ENCODE peak calls at places on chromosome 1, in six cellular contexts. R, K, M, G, J and S are unnamed samples.

GRCh38 chr1:206544562-206545257 is 37.4 kb downstream of the RASSF5 start:
- DNase-seq in R (peak), K (peak), M (peak), G (peak), J (peak), S (peak)

GRCh38 chr1:51792864-51793263 is 85.7 kb downstream of the NRDC start:
- DNase-seq in R (peak), K (no peak), M (peak), G (peak), J (no peak), S (peak)

GRCh38 chr1:94924967-94925366 is 1.9 kb downstream of the CNN3 start:
- DNase-seq in R (no peak), K (peak), M (peak), G (peak), J (no peak), S (peak)

GRCh38 chr1:41792485-41792770 is 126.3 kb downstream of the HIVEP3 start:
- DNase-seq in R (no peak), K (no peak), M (no peak), G (no peak), J (no peak), S (no peak)

GRCh38 chr1:30413606-30414005 is 309.8 kb downstream of the MATN1 start:
- DNase-seq in R (no peak), K (peak), M (no peak), G (no peak), J (peak), S (no peak)

GRCh38 chr1:36781098-36781497 is 253.2 kb downstream of the GRIK3 start:
- DNase-seq in R (no peak), K (no peak), M (no peak), G (no peak), J (no peak), S (no peak)

GRCh38 chr1:79190074-79190473 is 183.5 kb upstream of the ADGRL4 start:
- DNase-seq in R (peak), K (no peak), M (peak), G (peak), J (no peak), S (no peak)

GRCh38 chr1:43454270-43455011 is 710 bp upstream of the HYI start:
- DNase-seq in R (peak), K (peak), M (peak), G (peak), J (peak), S (peak)

GRCh38 chr1:217660353-217661062 is 29.4 kb downstream of the SPATA17 start:
- DNase-seq in R (peak), K (no peak), M (peak), G (peak), J (no peak), S (peak)

GRCh38 chr1:215146252-215146975 is 63.9 kb downstream of the KCNK2 start:
- DNase-seq in R (peak), K (no peak), M (peak), G (peak), J (no peak), S (peak)

DNA sequence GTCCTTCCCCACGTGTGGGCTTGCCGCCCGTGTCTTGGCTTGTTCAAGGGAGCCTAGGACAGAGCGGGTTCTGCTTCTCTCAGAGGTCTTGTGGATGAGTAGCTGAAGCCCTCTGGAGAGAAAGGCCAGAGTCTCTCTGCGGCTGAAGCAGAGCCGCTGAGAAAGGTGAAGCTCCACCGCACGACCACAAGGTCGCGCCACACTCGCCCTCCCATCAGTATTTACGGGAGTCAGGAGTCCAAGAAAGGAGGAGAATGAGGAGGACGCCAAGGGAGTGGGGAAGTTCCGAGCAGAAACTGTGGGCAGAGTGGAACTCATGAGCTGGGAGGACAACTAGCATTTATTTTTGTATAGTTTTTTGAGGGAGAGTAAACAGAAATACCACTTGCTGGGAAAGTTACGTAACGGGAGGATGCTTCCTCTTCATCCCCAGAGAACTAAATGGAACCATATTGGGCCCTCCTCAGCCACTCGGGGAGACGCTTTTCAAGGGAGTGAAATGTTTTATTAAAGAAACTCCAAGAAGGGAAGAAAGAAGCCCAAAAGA is 51.6 kb upstream of the HAO2 start:
- DNase-seq in R (no peak), K (no peak), M (no peak), G (no peak), J (no peak), S (no peak)
- TF ChIP-seq CTCF in R (peak), K (no peak), M (no peak), G (no peak), J (no peak), S (peak)

DNA sequence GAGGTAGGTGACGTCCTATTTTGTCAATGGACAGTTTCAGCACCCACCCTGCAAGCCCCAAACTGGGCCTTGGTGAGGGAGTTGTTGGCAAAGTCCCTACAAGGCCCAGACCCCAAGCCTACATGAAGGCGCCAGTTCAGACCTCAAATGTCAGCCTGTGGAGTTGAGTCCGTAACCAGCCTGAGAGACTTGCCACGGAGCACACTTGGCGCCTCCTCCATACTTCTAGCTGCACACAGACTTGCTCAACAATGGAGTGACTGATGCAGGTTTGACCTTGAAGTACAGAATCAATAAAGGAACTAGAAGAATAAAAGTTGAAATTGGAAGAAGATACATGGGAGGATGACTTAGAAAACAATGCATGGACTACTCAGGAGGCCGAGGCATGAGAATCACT is 134.3 kb downstream of the PROX1 start:
- DNase-seq in R (no peak), K (no peak), M (no peak), G (no peak), J (no peak), S (no peak)
- H3K4me3 ChIP-seq in R (no peak), K (no peak), M (no peak), G (no peak), J (no peak), S (no peak)

GRCh38 chr1:220492671-220493070 is 35.3 kb upstream of the MARK1 start:
- DNase-seq in R (no peak), K (no peak), M (no peak), G (no peak), J (no peak), S (no peak)

GRCh38 chr1:220487297-220487820 is 40.6 kb upstream of the MARK1 start:
- DNase-seq in R (peak), K (no peak), M (peak), G (peak), J (no peak), S (peak)

GRCh38 chr1:220497220-220497756 is 30.6 kb upstream of the MARK1 start:
- DNase-seq in R (no peak), K (no peak), M (no peak), G (no peak), J (no peak), S (no peak)

GRCh38 chr1:220491891-220492290 is 36.0 kb upstream of the MARK1 start:
- DNase-seq in R (no peak), K (no peak), M (no peak), G (no peak), J (no peak), S (no peak)
- TF ChIP-seq CTCF in R (no peak), K (no peak), M (no peak), G (no peak), J (no peak), S (no peak)

GRCh38 chr1:66364578-66365391 is 169.2 kb upstream of the SGIP1 start:
- DNase-seq in R (no peak), K (no peak), M (peak), G (no peak), J (no peak), S (peak)

GRCh38 chr1:66357478-66358197 is 176.3 kb upstream of the SGIP1 start:
- DNase-seq in R (no peak), K (no peak), M (no peak), G (no peak), J (no peak), S (no peak)

GRCh38 chr1:66359815-66360214 is 174.1 kb upstream of the SGIP1 start:
- DNase-seq in R (no peak), K (no peak), M (no peak), G (peak), J (no peak), S (peak)

GRCh38 chr1:66356605-66357004 is 177.3 kb upstream of the SGIP1 start:
- DNase-seq in R (no peak), K (no peak), M (no peak), G (no peak), J (no peak), S (no peak)

DNA sequence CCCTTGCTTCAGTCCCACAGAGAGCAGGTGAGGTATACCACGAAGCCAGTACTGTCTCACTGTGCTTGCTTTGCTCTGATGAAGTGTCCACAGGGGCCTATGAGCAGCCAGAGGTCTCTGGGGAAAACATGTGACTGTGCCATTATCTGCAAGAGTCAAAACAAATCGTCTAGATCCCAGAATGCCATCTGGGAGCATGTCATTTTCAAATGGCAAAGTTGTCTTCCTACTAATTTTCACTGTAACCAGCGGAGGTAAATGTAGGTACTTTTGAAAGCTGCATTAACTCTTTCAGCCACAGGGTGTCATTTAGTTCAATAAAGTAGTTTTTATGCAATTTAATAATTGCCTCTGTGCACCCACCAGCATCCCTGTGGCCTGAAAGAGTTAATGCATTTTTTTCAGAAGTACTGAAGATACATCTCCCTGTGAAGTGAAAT is 173.6 kb upstream of the SGIP1 start:
- DNase-seq in R (no peak), K (no peak), M (no peak), G (peak), J (no peak), S (no peak)
- H3K4me3 ChIP-seq in R (no peak), K (no peak), M (no peak), G (no peak), J (no peak), S (no peak)

DNA sequence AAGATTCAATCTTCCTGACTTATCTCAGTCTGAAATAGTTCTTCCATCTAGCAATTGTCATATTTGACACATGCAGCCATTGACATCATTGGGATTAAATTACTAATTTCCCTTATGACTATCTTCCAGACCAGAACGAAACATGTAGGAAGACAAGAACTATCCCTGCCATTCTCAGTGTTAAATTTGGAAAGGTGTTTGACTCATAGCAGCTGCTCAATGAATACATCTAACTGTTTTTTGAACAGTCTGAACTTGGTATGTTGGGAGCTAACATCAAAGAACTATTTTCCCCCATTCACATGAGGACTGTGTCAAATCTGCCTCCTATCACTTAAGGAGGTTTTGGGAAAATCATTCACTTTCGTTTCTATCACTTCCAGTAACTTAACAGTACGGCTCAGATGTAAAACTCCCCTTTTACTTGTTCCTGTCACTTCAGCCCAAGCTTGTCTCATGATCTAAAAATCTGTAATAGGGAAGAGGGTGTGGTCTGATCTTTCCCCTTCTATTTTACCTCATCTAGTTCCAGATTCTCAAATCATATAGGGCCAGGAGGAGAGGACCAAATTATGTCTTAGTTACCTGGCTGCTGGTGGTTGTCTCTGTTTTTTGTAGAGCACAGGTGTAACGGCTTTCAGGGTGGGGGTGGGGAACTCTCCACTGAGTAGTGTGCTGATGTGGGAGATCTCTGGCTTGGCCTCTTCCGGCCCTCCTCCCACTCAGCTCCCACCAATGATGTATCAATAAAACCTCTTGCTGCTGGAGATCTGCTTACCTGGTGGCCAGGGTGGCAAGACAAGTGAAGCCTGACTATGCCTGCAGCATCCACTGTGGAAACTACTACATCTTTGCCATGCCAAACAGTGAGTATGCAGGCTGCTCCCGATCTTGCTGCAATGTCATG is 26.2 kb upstream of the SLAMF1 start:
- DNase-seq in R (no peak), K (no peak), M (no peak), G (no peak), J (no peak), S (no peak)
- TF ChIP-seq CTCF in R (no peak), K (no peak), M (no peak), G (no peak), J (no peak), S (no peak)

DNA sequence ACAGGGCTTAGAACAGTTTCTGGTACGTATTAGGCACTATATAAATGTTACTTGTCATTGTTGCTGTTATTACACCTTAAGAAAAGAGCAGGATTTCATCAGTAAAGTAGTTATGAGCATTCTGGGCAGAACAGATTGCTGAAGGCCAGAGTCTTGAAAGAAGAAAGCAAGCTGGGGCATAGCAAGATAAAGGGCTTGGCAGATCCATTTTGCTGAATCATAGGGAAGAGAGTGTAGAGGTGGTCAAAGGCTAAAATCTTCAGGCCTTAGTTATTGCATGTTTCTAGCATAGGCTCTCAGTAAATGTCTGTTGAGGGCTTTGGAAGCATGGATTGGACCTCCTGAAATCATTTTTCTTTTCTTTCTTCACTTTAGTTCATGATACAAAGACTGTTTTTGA is 67.5 kb downstream of the PLA2G4A start:
- DNase-seq in R (peak), K (no peak), M (peak), G (peak), J (no peak), S (no peak)
- H3K4me3 ChIP-seq in R (no peak), K (no peak), M (no peak), G (no peak), J (no peak), S (no peak)